ENCODE peak calls at places on chromosome 16, in four cellular contexts. One of them, this sample, is unnamed.

GRCh38 chr16:3465911-3466584 is 22.6 kb downstream of the NAA60 start:
- DNase-seq in K562: no peak
- DNase-seq in HCT116: no peak
- DNase-seq in OCI-LY7: no peak
- DNase-seq in this sample: no peak

GRCh38 chr16:3954411-3954921 is 74.0 kb upstream of the CREBBP start:
- DNase-seq in OCI-LY7: no peak
- DNase-seq in HCT116: no peak
- DNase-seq in K562: no peak
- DNase-seq in this sample: no peak

GRCh38 chr16:86507173-86508027 is 2.9 kb upstream of the FOXF1 start:
- DNase-seq in K562: no peak
- DNase-seq in OCI-LY7: no peak
- DNase-seq in HCT116: no peak
- DNase-seq in this sample: peak

GRCh38 chr16:68332411-68333121 is 21.7 kb downstream of the PRMT7 start:
- DNase-seq in OCI-LY7: peak
- DNase-seq in HCT116: no peak
- DNase-seq in K562: no peak
- DNase-seq in this sample: no peak

GRCh38 chr16:76428858-76429257 is 151.7 kb downstream of the CNTNAP4 start:
- DNase-seq in OCI-LY7: no peak
- DNase-seq in K562: no peak
- DNase-seq in HCT116: no peak
- DNase-seq in this sample: no peak

GRCh38 chr16:84443166-84443802 is 61.2 kb downstream of the MEAK7 start:
- DNase-seq in HCT116: no peak
- DNase-seq in OCI-LY7: no peak
- DNase-seq in K562: no peak
- DNase-seq in this sample: no peak

GRCh38 chr16:995087-995486 is 13.5 kb downstream of the SOX8 start:
- DNase-seq in OCI-LY7: no peak
- DNase-seq in K562: no peak
- DNase-seq in HCT116: no peak
- DNase-seq in this sample: no peak

GRCh38 chr16:2186505-2186904 is 9.9 kb downstream of the CASKIN1 start:
- DNase-seq in HCT116: no peak
- DNase-seq in OCI-LY7: no peak
- DNase-seq in K562: no peak
- DNase-seq in this sample: no peak

GRCh38 chr16:29320274-29320999 is 86.1 kb downstream of the NPIPB11 start:
- DNase-seq in K562: no peak
- DNase-seq in OCI-LY7: no peak
- DNase-seq in HCT116: no peak
- DNase-seq in this sample: no peak

GRCh38 chr16:72846594-72846993 is 201.3 kb downstream of the ZFHX3 start:
- DNase-seq in HCT116: no peak
- DNase-seq in OCI-LY7: no peak
- DNase-seq in K562: no peak
- DNase-seq in this sample: no peak

DNA sequence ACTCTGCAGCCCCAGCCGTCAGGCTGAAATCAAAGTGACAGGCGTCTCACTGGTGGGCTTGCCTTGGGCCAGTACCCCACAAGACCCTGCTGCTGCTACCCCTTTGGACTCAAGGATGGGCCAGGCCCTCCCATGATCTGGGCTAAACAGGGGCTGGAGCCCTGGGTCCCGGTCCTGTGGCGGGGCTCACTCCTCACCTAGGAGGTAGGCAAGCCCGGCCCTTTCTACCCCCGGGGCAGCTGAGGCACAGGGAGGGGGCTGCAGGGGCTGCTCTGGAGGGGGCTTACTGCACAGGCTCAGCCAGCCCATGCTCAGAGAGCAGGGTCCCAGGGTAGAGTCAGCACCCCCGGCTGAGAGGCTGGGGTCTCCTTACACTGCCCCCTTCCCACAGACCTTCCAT is 23.6 kb downstream of the KATNB1 start:
- DNase-seq in HCT116: no peak
- DNase-seq in OCI-LY7: no peak
- DNase-seq in K562: no peak
- DNase-seq in this sample: no peak
- H3K27ac ChIP-seq in HCT116: no peak
- H3K27ac ChIP-seq in OCI-LY7: no peak
- H3K27ac ChIP-seq in K562: no peak
- H3K27ac ChIP-seq in this sample: no peak

DNA sequence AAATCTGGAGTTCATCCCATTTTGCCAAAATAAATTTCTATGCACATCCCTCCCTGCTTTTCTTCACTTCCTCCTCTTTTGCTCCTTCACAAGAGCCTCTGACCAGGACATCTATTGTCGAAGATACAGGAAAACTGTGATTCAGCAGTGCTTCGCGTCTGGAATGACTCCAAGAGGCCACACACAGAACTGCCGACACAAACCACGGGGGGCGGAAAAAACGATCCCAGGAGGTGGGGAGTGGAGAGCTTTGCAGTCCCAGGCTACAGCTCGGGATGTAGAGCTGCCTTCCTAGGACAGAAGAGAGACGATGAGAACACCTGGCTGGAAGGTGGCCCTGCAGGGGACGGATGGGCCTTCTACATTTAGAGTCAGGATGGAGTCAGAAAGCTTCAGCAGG is 102.8 kb downstream of the XYLT1 start:
- DNase-seq in HCT116: no peak
- DNase-seq in K562: peak
- DNase-seq in OCI-LY7: peak
- DNase-seq in this sample: peak
- H3K4me2 ChIP-seq in HCT116: no peak
- H3K4me2 ChIP-seq in K562: no peak
- H3K4me2 ChIP-seq in OCI-LY7: peak
- H3K4me2 ChIP-seq in this sample: no peak

GRCh38 chr16:48182979-48183537 is 27.3 kb upstream of the ABCC12 start:
- DNase-seq in K562: no peak
- DNase-seq in HCT116: no peak
- DNase-seq in OCI-LY7: no peak
- DNase-seq in this sample: no peak
- H3K27ac ChIP-seq in K562: no peak
- H3K27ac ChIP-seq in HCT116: no peak
- H3K27ac ChIP-seq in OCI-LY7: no peak
- H3K27ac ChIP-seq in this sample: no peak

GRCh38 chr16:10617662-10618420 is 37.4 kb upstream of the EMP2 start:
- DNase-seq in OCI-LY7: no peak
- DNase-seq in HCT116: no peak
- DNase-seq in K562: no peak
- DNase-seq in this sample: no peak
- H3K4me2 ChIP-seq in OCI-LY7: no peak
- H3K4me2 ChIP-seq in HCT116: peak
- H3K4me2 ChIP-seq in K562: no peak
- H3K4me2 ChIP-seq in this sample: no peak

DNA sequence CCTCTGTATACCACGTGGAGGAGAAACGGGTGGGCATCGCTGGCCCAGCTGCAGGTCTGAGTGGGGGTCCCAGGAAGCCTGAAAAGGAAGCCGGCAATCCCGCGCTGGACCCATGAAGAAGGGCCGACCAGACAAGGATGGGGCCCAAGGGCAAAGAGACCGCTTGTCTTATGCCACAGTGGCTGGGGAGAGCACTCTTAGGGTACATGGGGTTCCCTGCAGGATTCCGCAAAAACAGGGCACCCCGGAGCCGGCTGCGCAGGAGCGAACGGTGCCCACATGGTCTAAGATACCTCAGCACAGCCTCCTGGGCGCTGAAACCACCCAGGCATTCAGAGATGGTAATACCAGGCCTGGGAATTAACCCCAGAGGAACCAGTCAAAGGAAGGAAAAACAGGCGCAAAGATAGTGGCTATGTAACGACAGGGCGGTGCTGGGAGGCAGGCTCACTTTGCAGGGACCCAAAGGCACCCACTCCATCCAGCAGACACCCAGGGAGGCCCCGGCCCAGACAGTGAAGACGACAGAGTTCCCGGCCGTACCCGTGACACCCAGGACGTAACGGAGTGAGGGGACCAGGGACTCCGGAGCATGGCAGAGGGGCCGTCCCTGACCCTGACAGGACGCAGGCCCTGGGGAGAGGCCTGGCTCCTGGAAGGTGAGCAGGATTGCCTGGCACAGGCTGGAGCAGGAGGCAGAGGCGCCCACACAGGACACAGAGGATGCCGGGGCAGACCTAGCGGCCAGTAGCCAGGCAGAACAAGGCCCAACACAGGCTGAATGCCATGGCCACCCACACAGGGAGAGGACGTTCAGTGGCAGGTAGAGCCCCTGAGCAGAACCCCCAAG is 10.3 kb downstream of the PIEZO1 start:
- DNase-seq in HCT116: no peak
- DNase-seq in OCI-LY7: no peak
- DNase-seq in K562: no peak
- DNase-seq in this sample: no peak
- H3K27ac ChIP-seq in HCT116: peak
- H3K27ac ChIP-seq in OCI-LY7: no peak
- H3K27ac ChIP-seq in K562: peak
- H3K27ac ChIP-seq in this sample: no peak

DNA sequence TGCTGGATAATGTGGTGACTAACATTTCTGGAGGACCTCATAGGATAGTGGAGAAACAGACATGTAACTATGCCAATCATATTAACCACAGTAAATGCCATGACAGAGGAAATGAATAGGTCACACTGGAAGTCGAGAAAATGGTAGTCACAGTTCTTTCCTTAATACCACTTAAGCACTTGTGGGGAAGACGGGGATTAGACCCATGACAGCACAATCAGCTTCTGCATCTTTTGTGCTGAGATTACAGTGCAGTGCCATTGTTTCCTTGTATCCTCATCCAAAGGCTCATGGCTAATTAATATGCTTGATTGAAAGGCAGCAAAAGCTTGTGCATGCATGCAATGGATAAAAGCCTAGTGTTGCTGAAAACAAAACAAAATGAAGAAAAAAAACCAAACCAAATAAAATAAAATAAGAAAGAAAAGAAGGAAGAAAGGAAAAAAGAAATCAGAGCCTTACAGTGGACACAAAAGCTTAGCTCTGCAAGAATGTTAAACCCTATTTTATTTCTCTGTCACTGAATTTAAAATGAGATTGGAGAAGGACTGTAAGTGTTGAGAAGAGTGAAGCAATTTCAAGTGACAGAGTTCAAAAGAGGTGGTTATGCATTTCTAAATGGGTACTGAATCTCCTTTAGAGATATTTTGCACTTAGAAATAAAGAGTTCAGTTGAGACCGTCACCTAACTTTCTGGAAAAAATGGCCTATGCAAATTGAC is 1011.9 kb downstream of the CDH8 start:
- DNase-seq in HCT116: no peak
- DNase-seq in OCI-LY7: no peak
- DNase-seq in K562: no peak
- DNase-seq in this sample: peak
- H3K4me2 ChIP-seq in HCT116: no peak
- H3K4me2 ChIP-seq in OCI-LY7: no peak
- H3K4me2 ChIP-seq in K562: no peak
- H3K4me2 ChIP-seq in this sample: no peak